ENCODE peak calls at places on chromosomes 6 and 20, in four cellular contexts. A is mesenteric fat pad, V is HTR-8/SVneo, N is GOT3. E is an unnamed sample.
A peak's percentile ranks its signal among the peaks of the same experiment; 100 is the strongest.

GRCh38 chr20:24977336-24977735 is 15.2 kb downstream of the APMAP start:
- DNase-seq in N (no peak), V (no peak), A (peak; percentile 49), E (no peak)

GRCh38 chr6:6515691-6516607 is 72.6 kb upstream of the LY86 start:
- DNase-seq in A (no peak), V (no peak), N (no peak), E (no peak)

GRCh38 chr20:62418709-62419487 is 8.4 kb downstream of the RBBP8NL start:
- DNase-seq in V (no peak), N (no peak), A (no peak), E (no peak)

GRCh38 chr6:104531591-104531990 is 328.1 kb downstream of the HACE1 start:
- DNase-seq in A (no peak), N (no peak), V (no peak), E (no peak)

GRCh38 chr6:41181566-41181965 is 18.6 kb upstream of the TREM2 start:
- DNase-seq in N (no peak), V (no peak), A (no peak), E (no peak)

GRCh38 chr20:64245746-64246595 is 9.6 kb upstream of the PCMTD2 start:
- DNase-seq in N (no peak), V (no peak), A (peak; percentile 55), E (no peak)

GRCh38 chr20:2299301-2299700 is 3.5 kb downstream of the TGM3 start:
- DNase-seq in V (no peak), A (no peak), N (no peak), E (peak; percentile 34)

GRCh38 chr6:11025911-11026635 is 18.0 kb downstream of the ELOVL2 start:
- DNase-seq in A (no peak), N (no peak), V (no peak), E (no peak)

GRCh38 chr6:143498428-143498827 is 13.1 kb downstream of the FUCA2 start:
- DNase-seq in A (no peak), N (no peak), V (no peak), E (no peak)

GRCh38 chr6:5866547-5867051 is 140.1 kb downstream of the NRN1 start:
- DNase-seq in V (peak; percentile 10), N (no peak), A (no peak), E (no peak)

GRCh38 chr6:95601133-95601532 is 23.8 kb downstream of the MANEA start:
- DNase-seq in A (no peak), N (no peak), V (no peak), E (no peak)

GRCh38 chr6:25503686-25504085 is 148.3 kb upstream of the SCGN start:
- DNase-seq in V (no peak), N (no peak), A (no peak), E (no peak)

GRCh38 chr6:12886961-12887775 is 170.6 kb downstream of the PHACTR1 start:
- DNase-seq in N (no peak), A (no peak), V (no peak), E (no peak)

GRCh38 chr6:81480139-81480538 is 272.3 kb downstream of the TENT5A start:
- DNase-seq in V (no peak), A (no peak), N (no peak), E (no peak)

GRCh38 chr20:31693987-31694661 is 28.5 kb downstream of the BCL2L1 start:
- DNase-seq in V (no peak), A (no peak), N (no peak), E (no peak)